ENCODE peak calls at places on chromosomes 1 and 21, in seven cellular contexts. M is HAP-1; G is lower lobe of right lung; V is psoas muscle; R is adipocyte; F is CD8-positive, alpha-beta T cell; P is IMR-90. C is an unnamed sample.
A peak's percentile ranks its signal among the peaks of the same experiment; 100 is the strongest.

GRCh38 chr1:15770313-15770962 is 11.8 kb downstream of the FBLIM1 start:
- DNase-seq in P (no peak), V (no peak), F (no peak), G (no peak), R (no peak), M (no peak), C (no peak)

GRCh38 chr1:241475688-241476087 is 43.9 kb downstream of the FH start:
- DNase-seq in P (peak; percentile 47), F (no peak), R (no peak), V (no peak), G (no peak), M (no peak), C (no peak)

GRCh38 chr21:17829472-17829871 is 10.3 kb upstream of the C21orf91 start:
- DNase-seq in R (peak; percentile 57), G (no peak), V (no peak), M (no peak), P (peak; percentile 84), F (no peak), C (no peak)

GRCh38 chr1:22108343-22109135 is 34.4 kb downstream of the WNT4 start:
- DNase-seq in V (no peak), G (no peak), R (no peak), F (no peak), P (no peak), M (no peak), C (no peak)

GRCh38 chr1:955439-955838 is 3.6 kb downstream of the NOC2L start:
- DNase-seq in P (no peak), M (no peak), V (no peak), F (no peak), G (no peak), R (no peak), C (no peak)

GRCh38 chr1:23037081-23037740 is 17.9 kb downstream of the KDM1A start:
- DNase-seq in G (no peak), M (no peak), P (no peak), R (peak; percentile 14), F (no peak), V (no peak), C (no peak)

GRCh38 chr1:63988941-63989340 is 214.5 kb upstream of the UBE2U start:
- DNase-seq in V (no peak), M (no peak), R (no peak), G (no peak), F (no peak), P (no peak), C (no peak)

GRCh38 chr21:29991624-29992023 is 51.8 kb upstream of the GRIK1 start:
- DNase-seq in V (no peak), G (no peak), P (no peak), F (no peak), M (no peak), R (no peak), C (no peak)

GRCh38 chr1:3292051-3292722 is 162.3 kb upstream of the ARHGEF16 start:
- DNase-seq in F (no peak), G (peak; percentile 61), R (no peak), V (no peak), P (no peak), M (no peak), C (no peak)

GRCh38 chr1:157496121-157496526 is 56.2 kb downstream of the FCRL5 start:
- DNase-seq in R (peak; percentile 76), V (no peak), M (peak; percentile 35), F (peak; percentile 36), P (peak; percentile 23), G (no peak), C (no peak)

GRCh38 chr1:85661767-85662166 is 46.5 kb downstream of the ZNHIT6 start:
- DNase-seq in F (no peak), M (no peak), V (no peak), G (peak; percentile 26), R (no peak), P (no peak), C (no peak)

GRCh38 chr1:94608142-94608851 is 66.7 kb upstream of the F3 start:
- DNase-seq in P (no peak), R (no peak), G (no peak), F (no peak), M (no peak), V (no peak), C (no peak)

GRCh38 chr1:35870651-35871309 is 12.2 kb upstream of the AGO1 start:
- DNase-seq in V (no peak), G (no peak), R (peak; percentile 36), M (no peak), P (no peak), F (no peak), C (no peak)

GRCh38 chr1:15153842-15154479 is 414 bp downstream of the TMEM51 start:
- DNase-seq in F (no peak), M (peak; percentile 28), V (peak; percentile 66), P (peak; percentile 66), R (peak; percentile 79), G (peak; percentile 75), C (no peak)

GRCh38 chr1:36204347-36204909 is 19.8 kb upstream of the THRAP3 start:
- DNase-seq in R (no peak), G (no peak), F (no peak), V (peak; percentile 55), M (no peak), P (no peak), C (no peak)

GRCh38 chr1:49351744-49352143 is 575.1 kb upstream of the BEND5 start:
- DNase-seq in P (no peak), R (peak; percentile 26), M (no peak), G (no peak), V (no peak), F (no peak), C (no peak)

GRCh38 chr1:180842052-180842451 is 70.6 kb upstream of the KIAA1614 start:
- DNase-seq in G (no peak), F (no peak), M (peak; percentile 67), P (peak; percentile 85), R (peak; percentile 92), V (no peak), C (no peak)

GRCh38 chr21:17679002-17679600 is 66.4 kb upstream of the BTG3 start:
- DNase-seq in V (no peak), R (peak; percentile 86), F (no peak), G (no peak), M (peak; percentile 79), P (peak; percentile 71), C (no peak)

GRCh38 chr1:22196041-22196440 is 53.1 kb upstream of the WNT4 start:
- DNase-seq in F (no peak), P (no peak), G (no peak), M (no peak), R (no peak), V (no peak), C (no peak)

GRCh38 chr1:7264101-7264500 is 478.8 kb downstream of the CAMTA1 start:
- DNase-seq in M (no peak), R (no peak), F (no peak), V (no peak), G (no peak), P (no peak), C (no peak)

GRCh38 chr1:118661769-118662320 is 326.3 kb downstream of the TBX15 start:
- DNase-seq in G (no peak), P (no peak), R (no peak), F (no peak), M (no peak), V (no peak), C (no peak)

GRCh38 chr1:220113136-220113695 is 19.3 kb downstream of the IARS2 start:
- DNase-seq in R (peak; percentile 43), V (no peak), G (no peak), P (peak; percentile 20), F (peak; percentile 17), M (peak; percentile 43), C (no peak)

DNA sequence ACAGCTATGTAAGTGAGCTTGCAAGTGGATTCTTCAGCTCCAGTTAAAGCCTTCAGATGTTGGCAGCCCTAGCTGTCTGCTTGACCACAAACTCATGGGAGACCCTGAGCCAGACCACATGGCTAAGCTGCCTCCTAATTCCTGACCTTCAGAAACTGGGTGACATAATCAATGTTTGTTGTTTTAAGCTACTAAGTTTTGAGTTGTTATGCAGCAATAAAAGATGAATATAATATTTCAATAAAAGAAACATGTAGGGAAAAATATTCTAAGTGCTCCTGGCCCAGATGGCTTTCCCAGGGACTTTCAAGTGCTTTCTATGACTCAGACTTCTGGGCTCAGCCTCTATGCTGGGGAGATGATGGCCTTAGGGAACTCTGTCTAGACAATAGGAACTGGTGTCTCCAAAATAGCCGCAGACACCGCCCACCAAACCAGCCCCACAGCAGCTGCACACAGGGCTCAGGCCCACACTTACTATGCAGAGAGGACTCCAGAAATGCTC is 20.3 kb upstream of the AZIN2 start:
- DNase-seq in V (peak; percentile 63), G (peak; percentile 61), R (peak; percentile 94), F (no peak), M (no peak), P (peak; percentile 76), C (no peak)
- H3K9me3 ChIP-seq in V (peaks cover 12% of the 10 kb centered on the region), G (peaks cover 29% of the 10 kb centered on the region), R (peaks cover 32% of the 10 kb centered on the region), F (peaks cover 17% of the 10 kb centered on the region), M (peaks cover 18% of the 10 kb centered on the region), P (peaks cover 25% of the 10 kb centered on the region), C (peaks cover 2% of the 10 kb centered on the region)

GRCh38 chr21:15409031-15409430 is 320.8 kb upstream of the USP25 start:
- DNase-seq in F (no peak), P (no peak), V (no peak), G (no peak), R (no peak), M (no peak), C (no peak)
- H3K9me3 ChIP-seq in F (no peaks in the 10 kb centered on the region), P (no peaks in the 10 kb centered on the region), V (no peaks in the 10 kb centered on the region), G (no peaks in the 10 kb centered on the region), R (no peaks in the 10 kb centered on the region), M (no peaks in the 10 kb centered on the region), C (no peaks in the 10 kb centered on the region)

DNA sequence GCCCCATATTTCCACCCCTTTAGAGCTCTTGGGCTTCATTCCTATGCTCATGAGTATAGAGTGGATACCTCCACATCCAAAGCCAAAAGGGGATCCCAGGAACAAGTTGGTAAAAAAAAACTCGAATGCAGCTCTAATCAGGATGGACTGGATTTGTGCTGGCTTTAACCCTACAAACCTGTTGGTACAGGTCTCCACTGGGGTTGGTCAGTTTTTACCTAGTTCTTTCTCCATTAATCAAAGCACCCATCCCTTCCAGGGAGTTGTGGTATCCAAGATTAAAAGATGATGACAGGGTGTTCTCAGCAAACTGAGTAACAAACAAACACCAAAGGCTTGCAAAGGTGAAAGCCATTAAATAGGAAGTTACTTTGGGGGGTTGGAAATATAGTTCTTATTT is 5.9 kb upstream of the CRNN start:
- DNase-seq in R (no peak), P (no peak), V (no peak), G (no peak), F (no peak), M (no peak), C (no peak)
- H3K9me3 ChIP-seq in R (peaks cover 12% of the 10 kb centered on the region), P (no peaks in the 10 kb centered on the region), V (no peaks in the 10 kb centered on the region), G (peaks cover 9% of the 10 kb centered on the region), F (no peaks in the 10 kb centered on the region), M (no peaks in the 10 kb centered on the region), C (peaks cover 2% of the 10 kb centered on the region)

DNA sequence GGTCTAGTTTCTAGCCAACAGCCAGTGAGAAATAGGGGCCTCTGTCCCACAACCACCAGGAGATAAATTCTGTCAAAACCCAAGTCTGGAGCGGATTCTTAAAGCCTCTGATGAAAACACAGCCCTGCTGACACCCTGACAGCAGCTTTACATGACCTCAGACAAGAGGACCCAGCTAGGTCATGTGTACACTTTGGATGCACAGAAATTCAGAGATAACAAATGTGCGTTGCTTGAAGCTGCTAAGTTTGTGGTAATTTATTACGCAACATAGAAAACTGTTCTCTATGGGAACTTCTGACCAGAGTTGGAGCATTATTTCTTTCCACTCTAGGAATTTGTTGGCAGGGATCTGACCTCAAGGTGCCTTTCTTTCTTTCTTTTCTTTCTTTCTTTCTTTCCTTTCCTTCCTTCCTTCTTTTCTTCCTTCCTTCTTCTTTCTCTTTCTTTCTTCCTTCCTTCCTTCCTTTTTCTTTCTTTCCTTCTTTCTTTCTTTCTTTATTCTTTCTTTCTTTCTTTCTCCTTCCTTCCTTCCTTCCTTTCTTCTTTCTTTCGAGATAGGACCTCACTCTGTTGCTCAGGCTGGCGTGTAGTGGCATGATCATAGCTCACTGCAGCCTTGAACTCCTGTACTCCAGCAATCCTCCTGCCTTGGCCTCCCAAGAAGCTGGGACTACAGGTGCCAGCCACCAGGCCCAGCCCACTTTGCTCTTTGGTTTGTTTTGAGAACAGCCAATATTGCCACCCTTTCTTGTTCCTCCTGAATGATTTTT is 14.8 kb upstream of the HMGCS2 start:
- DNase-seq in P (peak; percentile 61), R (peak; percentile 58), V (no peak), F (no peak), G (no peak), M (no peak), C (no peak)
- H3K9me3 ChIP-seq in P (no peaks in the 10 kb centered on the region), R (no peaks in the 10 kb centered on the region), V (no peaks in the 10 kb centered on the region), F (no peaks in the 10 kb centered on the region), G (no peaks in the 10 kb centered on the region), M (no peaks in the 10 kb centered on the region), C (no peaks in the 10 kb centered on the region)

C was measured in T-helper 17 cell.